ENCODE peak calls at places on chromosome 3, in seven cellular contexts. One of them, this sample, is unnamed.

GRCh38 chr3:51139616-51140015 is 245.5 kb upstream of the MANF start:
- DNase-seq in thoracic aorta: no peak
- DNase-seq in PC-3: no peak
- DNase-seq in tibial nerve: no peak
- DNase-seq in lower lobe of right lung: no peak
- DNase-seq in gastrocnemius medialis: no peak
- DNase-seq in cardiac muscle cell: no peak
- DNase-seq in this sample: no peak

GRCh38 chr3:33911525-33912322 is 113.3 kb downstream of the PDCD6IP start:
- DNase-seq in tibial nerve: no peak
- DNase-seq in PC-3: peak; percentile 59
- DNase-seq in gastrocnemius medialis: no peak
- DNase-seq in thoracic aorta: no peak
- DNase-seq in lower lobe of right lung: no peak
- DNase-seq in cardiac muscle cell: peak; percentile 16
- DNase-seq in this sample: no peak

GRCh38 chr3:96813820-96814580 is 394 bp upstream of the EPHA6 start:
- DNase-seq in thoracic aorta: no peak
- DNase-seq in tibial nerve: no peak
- DNase-seq in PC-3: peak; percentile 66
- DNase-seq in gastrocnemius medialis: peak; percentile 9
- DNase-seq in lower lobe of right lung: peak; percentile 53
- DNase-seq in cardiac muscle cell: peak; percentile 48
- DNase-seq in this sample: no peak

GRCh38 chr3:111589303-111590095 is 5.6 kb downstream of the ZBED2 start:
- DNase-seq in gastrocnemius medialis: no peak
- DNase-seq in tibial nerve: no peak
- DNase-seq in thoracic aorta: no peak
- DNase-seq in cardiac muscle cell: no peak
- DNase-seq in PC-3: no peak
- DNase-seq in lower lobe of right lung: no peak
- DNase-seq in this sample: no peak

GRCh38 chr3:106120334-106120733 is 251.5 kb upstream of the CBLB start:
- DNase-seq in tibial nerve: no peak
- DNase-seq in cardiac muscle cell: peak; percentile 46
- DNase-seq in lower lobe of right lung: no peak
- DNase-seq in PC-3: peak; percentile 66
- DNase-seq in gastrocnemius medialis: no peak
- DNase-seq in thoracic aorta: no peak
- DNase-seq in this sample: no peak

GRCh38 chr3:113287111-113287817 is 75.9 kb downstream of the BOC start:
- DNase-seq in lower lobe of right lung: no peak
- DNase-seq in thoracic aorta: no peak
- DNase-seq in tibial nerve: no peak
- DNase-seq in PC-3: peak; percentile 92
- DNase-seq in gastrocnemius medialis: no peak
- DNase-seq in cardiac muscle cell: peak; percentile 54
- DNase-seq in this sample: peak; percentile 66

GRCh38 chr3:178226094-178226493 is 310.1 kb upstream of the KCNMB2 start:
- DNase-seq in tibial nerve: no peak
- DNase-seq in cardiac muscle cell: no peak
- DNase-seq in PC-3: no peak
- DNase-seq in lower lobe of right lung: no peak
- DNase-seq in thoracic aorta: no peak
- DNase-seq in gastrocnemius medialis: no peak
- DNase-seq in this sample: no peak

GRCh38 chr3:51942603-51943450 is 664 bp downstream of the PARP3 start:
- DNase-seq in thoracic aorta: no peak
- DNase-seq in cardiac muscle cell: peak; percentile 62
- DNase-seq in gastrocnemius medialis: peak; percentile 72
- DNase-seq in tibial nerve: no peak
- DNase-seq in lower lobe of right lung: peak; percentile 73
- DNase-seq in PC-3: peak; percentile 70
- DNase-seq in this sample: no peak

GRCh38 chr3:11091088-11091590 is 63.2 kb upstream of the HRH1 start:
- DNase-seq in PC-3: no peak
- DNase-seq in thoracic aorta: no peak
- DNase-seq in tibial nerve: no peak
- DNase-seq in gastrocnemius medialis: no peak
- DNase-seq in cardiac muscle cell: peak; percentile 44
- DNase-seq in lower lobe of right lung: no peak
- DNase-seq in this sample: no peak

GRCh38 chr3:169664034-169664820 is 715 bp upstream of the MECOM start:
- DNase-seq in lower lobe of right lung: peak; percentile 51
- DNase-seq in thoracic aorta: no peak
- DNase-seq in gastrocnemius medialis: no peak
- DNase-seq in tibial nerve: no peak
- DNase-seq in PC-3: peak; percentile 22
- DNase-seq in cardiac muscle cell: peak; percentile 33
- DNase-seq in this sample: no peak

GRCh38 chr3:124669470-124669869 is 60.8 kb upstream of the UMPS start:
- DNase-seq in thoracic aorta: no peak
- DNase-seq in tibial nerve: no peak
- DNase-seq in cardiac muscle cell: peak; percentile 26
- DNase-seq in PC-3: peak; percentile 81
- DNase-seq in lower lobe of right lung: no peak
- DNase-seq in gastrocnemius medialis: no peak
- DNase-seq in this sample: peak; percentile 33

DNA sequence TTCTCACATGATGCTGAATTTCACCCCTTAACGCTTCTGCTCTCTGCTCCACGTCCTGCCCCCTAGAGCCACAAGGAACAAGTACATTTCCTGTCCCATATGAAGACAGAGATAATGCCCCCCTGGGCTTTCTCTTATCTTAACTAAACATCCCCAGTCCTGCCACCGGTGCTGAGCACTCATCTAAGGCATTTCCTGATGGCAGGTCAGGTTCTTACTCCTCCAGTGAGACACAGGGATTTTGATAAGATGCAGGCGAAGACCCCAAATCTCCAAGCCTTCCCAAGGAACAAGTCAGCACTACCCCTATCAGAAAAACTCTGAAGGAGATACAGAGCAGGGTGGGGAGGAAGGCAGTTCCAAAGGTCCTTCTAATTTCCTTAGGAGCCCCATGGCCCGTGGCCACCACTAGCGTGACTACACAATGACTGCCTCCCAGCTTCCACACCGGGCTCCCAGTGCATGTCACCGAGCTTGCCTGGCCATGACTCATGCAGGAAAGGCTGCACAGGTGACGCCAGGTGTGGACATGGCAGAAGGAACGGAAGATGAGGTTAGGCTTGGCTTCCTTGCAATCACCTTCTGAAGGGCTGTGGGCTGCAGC is 152.9 kb downstream of the XXYLT1 start:
- DNase-seq in cardiac muscle cell: peak; percentile 54
- DNase-seq in PC-3: peak; percentile 89
- DNase-seq in gastrocnemius medialis: no peak
- DNase-seq in lower lobe of right lung: no peak
- DNase-seq in thoracic aorta: no peak
- DNase-seq in tibial nerve: no peak
- DNase-seq in this sample: no peak
- TF ChIP-seq CTCF in cardiac muscle cell: peak; percentile 46
- TF ChIP-seq CTCF in PC-3: peak; percentile 31
- TF ChIP-seq CTCF in gastrocnemius medialis: no peak
- TF ChIP-seq CTCF in lower lobe of right lung: peak; percentile 23
- TF ChIP-seq CTCF in thoracic aorta: no peak
- TF ChIP-seq CTCF in tibial nerve: no peak
- TF ChIP-seq CTCF in this sample: no peak

GRCh38 chr3:196640501-196640968 is 1.0 kb downstream of the NRROS start:
- DNase-seq in gastrocnemius medialis: no peak
- DNase-seq in tibial nerve: no peak
- DNase-seq in thoracic aorta: no peak
- DNase-seq in PC-3: no peak
- DNase-seq in cardiac muscle cell: no peak
- DNase-seq in lower lobe of right lung: no peak
- DNase-seq in this sample: no peak

GRCh38 chr3:196643761-196644160 is 4.3 kb downstream of the NRROS start:
- DNase-seq in PC-3: no peak
- DNase-seq in tibial nerve: no peak
- DNase-seq in thoracic aorta: no peak
- DNase-seq in lower lobe of right lung: no peak
- DNase-seq in gastrocnemius medialis: no peak
- DNase-seq in cardiac muscle cell: no peak
- DNase-seq in this sample: no peak

GRCh38 chr3:196639517-196640500 is at the start of gene NRROS:
- DNase-seq in cardiac muscle cell: peak; percentile 68
- DNase-seq in tibial nerve: peak; percentile 42
- DNase-seq in thoracic aorta: no peak
- DNase-seq in gastrocnemius medialis: peak; percentile 38
- DNase-seq in lower lobe of right lung: peak; percentile 86
- DNase-seq in PC-3: no peak
- DNase-seq in this sample: no peak

GRCh38 chr3:196643201-196643749 is 3.8 kb downstream of the NRROS start:
- DNase-seq in thoracic aorta: no peak
- DNase-seq in cardiac muscle cell: no peak
- DNase-seq in tibial nerve: no peak
- DNase-seq in gastrocnemius medialis: peak; percentile 39
- DNase-seq in lower lobe of right lung: peak; percentile 85
- DNase-seq in PC-3: no peak
- DNase-seq in this sample: no peak

DNA sequence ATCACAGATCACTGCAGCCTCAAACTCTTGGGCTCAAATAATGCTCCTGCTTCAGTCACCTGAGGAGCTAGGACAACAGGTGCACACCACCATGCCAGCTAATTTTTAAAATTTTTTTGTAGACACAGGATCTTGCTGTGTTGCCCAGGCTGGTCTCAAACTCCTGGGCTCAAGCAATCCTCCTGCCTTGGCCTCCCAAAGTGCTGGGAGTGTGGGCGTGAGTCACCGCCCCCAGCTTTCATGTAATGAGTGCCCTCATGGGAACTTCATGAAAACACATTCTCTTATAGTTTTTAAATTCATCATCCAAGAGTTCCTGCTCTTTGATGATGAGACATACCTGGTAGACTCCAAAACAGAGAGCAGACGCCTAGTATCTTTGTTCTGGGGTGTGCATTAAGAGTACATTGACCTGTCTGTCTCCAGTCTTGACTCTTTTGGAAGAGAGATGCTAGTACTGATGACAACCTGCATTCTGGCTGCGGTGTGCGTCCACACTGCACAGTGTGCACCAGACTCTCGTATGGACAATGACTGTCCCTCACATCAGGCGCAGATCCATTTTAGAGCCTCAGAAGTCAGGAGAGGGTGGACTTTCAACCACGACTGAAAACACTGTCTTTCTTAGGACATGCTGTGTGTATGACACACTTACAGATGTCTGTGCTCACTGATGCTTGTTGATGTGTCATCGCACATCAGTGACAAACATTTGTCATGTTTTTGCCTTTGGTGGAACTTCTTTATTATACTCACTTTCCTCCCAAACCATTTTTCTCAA is 2.0 kb downstream of the NRROS start:
- DNase-seq in tibial nerve: no peak
- DNase-seq in cardiac muscle cell: no peak
- DNase-seq in PC-3: no peak
- DNase-seq in thoracic aorta: no peak
- DNase-seq in gastrocnemius medialis: no peak
- DNase-seq in lower lobe of right lung: no peak
- DNase-seq in this sample: no peak
- H3K27ac ChIP-seq in tibial nerve: no peak overlapping the region
- H3K27ac ChIP-seq in cardiac muscle cell: no peak overlapping the region
- H3K27ac ChIP-seq in PC-3: no peak overlapping the region
- H3K27ac ChIP-seq in thoracic aorta: no peak overlapping the region
- H3K27ac ChIP-seq in gastrocnemius medialis: no peak overlapping the region
- H3K27ac ChIP-seq in lower lobe of right lung: peak overlapping the region; percentile 86
- H3K27ac ChIP-seq in this sample: no peak overlapping the region

DNA sequence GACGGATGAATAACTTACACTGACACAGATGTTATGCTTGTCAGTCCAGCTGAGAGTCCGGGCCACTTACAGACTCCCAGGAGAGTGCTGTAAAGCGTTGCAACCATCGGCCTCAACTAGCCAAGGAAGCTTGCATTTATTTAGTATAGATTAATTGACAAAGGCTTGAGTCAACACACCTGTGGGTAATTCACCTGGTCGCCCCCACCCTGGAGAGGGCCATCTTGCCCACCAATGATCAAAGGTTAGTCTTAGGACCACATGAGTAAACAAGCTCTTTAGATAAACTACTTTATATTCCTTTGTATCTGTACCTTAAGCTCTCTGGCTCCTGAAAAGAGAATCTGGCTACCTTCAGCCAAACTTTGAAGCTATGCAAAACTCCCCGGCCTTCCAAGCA is 51.0 kb downstream of the PAK2 start:
- DNase-seq in lower lobe of right lung: no peak
- DNase-seq in PC-3: no peak
- DNase-seq in gastrocnemius medialis: no peak
- DNase-seq in tibial nerve: no peak
- DNase-seq in thoracic aorta: no peak
- DNase-seq in cardiac muscle cell: no peak
- DNase-seq in this sample: no peak
- H3K9me3 ChIP-seq in lower lobe of right lung: no peaks in the 10 kb centered on the region
- H3K9me3 ChIP-seq in PC-3: no peaks in the 10 kb centered on the region
- H3K9me3 ChIP-seq in gastrocnemius medialis: no peaks in the 10 kb centered on the region
- H3K9me3 ChIP-seq in tibial nerve: no peaks in the 10 kb centered on the region
- H3K9me3 ChIP-seq in thoracic aorta: no peaks in the 10 kb centered on the region
- H3K9me3 ChIP-seq in cardiac muscle cell: no peaks in the 10 kb centered on the region
- H3K9me3 ChIP-seq in this sample: no peaks in the 10 kb centered on the region

GRCh38 chr3:1326546-1326945 is 233.7 kb downstream of the CNTN6 start:
- DNase-seq in lower lobe of right lung: no peak
- DNase-seq in tibial nerve: no peak
- DNase-seq in gastrocnemius medialis: no peak
- DNase-seq in thoracic aorta: no peak
- DNase-seq in PC-3: no peak
- DNase-seq in cardiac muscle cell: no peak
- DNase-seq in this sample: no peak

DNA sequence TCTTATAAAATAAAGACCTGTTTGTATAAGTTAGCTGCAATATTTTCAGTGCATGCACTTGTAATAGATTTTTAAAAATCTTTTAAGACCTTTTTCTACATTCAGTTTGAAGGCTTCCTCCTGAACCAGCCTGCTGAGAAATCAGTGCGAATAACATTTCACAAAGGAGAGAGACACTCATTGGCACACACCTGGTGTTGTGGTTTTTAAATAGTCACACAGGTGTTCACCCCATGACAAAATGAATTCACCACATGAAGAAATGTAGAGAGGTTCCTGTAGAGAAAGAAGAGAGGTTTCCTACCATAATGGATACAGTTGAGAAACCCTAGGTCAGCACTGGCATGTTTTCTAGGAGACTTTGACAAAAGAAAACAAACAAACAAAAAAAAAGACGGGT is 237.3 kb downstream of the CNTN6 start:
- DNase-seq in lower lobe of right lung: no peak
- DNase-seq in tibial nerve: no peak
- DNase-seq in thoracic aorta: no peak
- DNase-seq in PC-3: no peak
- DNase-seq in gastrocnemius medialis: no peak
- DNase-seq in cardiac muscle cell: no peak
- DNase-seq in this sample: no peak
- TF ChIP-seq CTCF in lower lobe of right lung: no peak
- TF ChIP-seq CTCF in tibial nerve: no peak
- TF ChIP-seq CTCF in thoracic aorta: no peak
- TF ChIP-seq CTCF in PC-3: no peak
- TF ChIP-seq CTCF in gastrocnemius medialis: no peak
- TF ChIP-seq CTCF in cardiac muscle cell: no peak
- TF ChIP-seq CTCF in this sample: no peak

GRCh38 chr3:107981471-107982111 is 109.2 kb downstream of the CD47 start:
- DNase-seq in PC-3: peak; percentile 45
- DNase-seq in thoracic aorta: no peak
- DNase-seq in tibial nerve: no peak
- DNase-seq in lower lobe of right lung: peak; percentile 45
- DNase-seq in cardiac muscle cell: peak; percentile 47
- DNase-seq in gastrocnemius medialis: no peak
- DNase-seq in this sample: no peak
- H3K27ac ChIP-seq in PC-3: no peak overlapping the region
- H3K27ac ChIP-seq in thoracic aorta: no peak overlapping the region
- H3K27ac ChIP-seq in tibial nerve: no peak overlapping the region
- H3K27ac ChIP-seq in lower lobe of right lung: no peak overlapping the region
- H3K27ac ChIP-seq in cardiac muscle cell: peak overlapping the region; percentile 73
- H3K27ac ChIP-seq in gastrocnemius medialis: no peak overlapping the region
- H3K27ac ChIP-seq in this sample: no peak overlapping the region